ENCODE peak calls at places on chromosomes 1 and 21, in eight cellular contexts. J is HFF-Myc, A is fibroblast of mammary gland, C is tibial nerve, Y is RWPE1, S is fibroblast of pulmonary artery, M is heart right ventricle, U is nephron progenitor cell. O is an unnamed sample.

GRCh38 chr21:42079939-42080787 is 9.0 kb downstream of the UMODL1 start:
- DNase-seq in U (no peak), Y (no peak), J (no peak), A (peak), S (peak), M (no peak), C (no peak), O (peak)

GRCh38 chr1:15851251-15852035 is 3.9 kb downstream of the SPEN start:
- DNase-seq in C (no peak), Y (no peak), A (no peak), J (no peak), S (no peak), M (no peak), U (no peak), O (no peak)

GRCh38 chr1:3314561-3315271 is 139.7 kb upstream of the ARHGEF16 start:
- DNase-seq in S (peak), A (peak), J (peak), U (no peak), C (no peak), M (no peak), Y (no peak), O (peak)

GRCh38 chr1:158146165-158146564 is 34.5 kb upstream of the CD1D start:
- DNase-seq in U (no peak), Y (peak), C (no peak), J (peak), S (peak), M (no peak), A (peak), O (peak)

GRCh38 chr21:38139380-38140168 is 117.2 kb upstream of the KCNJ15 start:
- DNase-seq in A (peak), S (peak), M (no peak), U (no peak), C (no peak), J (no peak), Y (peak), O (peak)

GRCh38 chr1:25531082-25531461 is 12.3 kb upstream of the LDLRAP1 start:
- DNase-seq in A (no peak), S (no peak), U (no peak), M (no peak), C (no peak), Y (no peak), J (no peak), O (no peak)

GRCh38 chr21:44710294-44710665 is 1.1 kb downstream of the TSPEAR start:
- DNase-seq in C (no peak), U (no peak), A (no peak), S (no peak), M (no peak), J (no peak), Y (no peak), O (no peak)

GRCh38 chr1:6136516-6137220 is 43.5 kb downstream of the CHD5 start:
- DNase-seq in U (no peak), M (no peak), J (no peak), A (no peak), S (no peak), Y (no peak), C (no peak), O (no peak)

GRCh38 chr1:248802454-248802853 is 23.3 kb downstream of the SH3BP5L start:
- DNase-seq in Y (no peak), U (no peak), A (no peak), S (no peak), J (no peak), C (no peak), M (no peak), O (no peak)

GRCh38 chr21:38990424-38990794 is 184.7 kb downstream of the ETS2 start:
- DNase-seq in M (no peak), U (peak), S (no peak), C (no peak), A (no peak), Y (no peak), J (no peak), O (no peak)

GRCh38 chr1:191284175-191284574 is 806.5 kb upstream of the BRINP3 start:
- DNase-seq in S (no peak), C (no peak), A (no peak), U (no peak), Y (no peak), M (no peak), J (no peak), O (no peak)

GRCh38 chr1:151716771-151717631 is at the start of gene CELF3:
- DNase-seq in U (peak), S (peak), C (no peak), Y (peak), M (peak), A (no peak), J (no peak), O (no peak)

GRCh38 chr1:227272428-227272827 is 45.9 kb downstream of the CDC42BPA start:
- DNase-seq in U (no peak), C (no peak), M (no peak), A (no peak), J (no peak), S (no peak), Y (no peak), O (no peak)

DNA sequence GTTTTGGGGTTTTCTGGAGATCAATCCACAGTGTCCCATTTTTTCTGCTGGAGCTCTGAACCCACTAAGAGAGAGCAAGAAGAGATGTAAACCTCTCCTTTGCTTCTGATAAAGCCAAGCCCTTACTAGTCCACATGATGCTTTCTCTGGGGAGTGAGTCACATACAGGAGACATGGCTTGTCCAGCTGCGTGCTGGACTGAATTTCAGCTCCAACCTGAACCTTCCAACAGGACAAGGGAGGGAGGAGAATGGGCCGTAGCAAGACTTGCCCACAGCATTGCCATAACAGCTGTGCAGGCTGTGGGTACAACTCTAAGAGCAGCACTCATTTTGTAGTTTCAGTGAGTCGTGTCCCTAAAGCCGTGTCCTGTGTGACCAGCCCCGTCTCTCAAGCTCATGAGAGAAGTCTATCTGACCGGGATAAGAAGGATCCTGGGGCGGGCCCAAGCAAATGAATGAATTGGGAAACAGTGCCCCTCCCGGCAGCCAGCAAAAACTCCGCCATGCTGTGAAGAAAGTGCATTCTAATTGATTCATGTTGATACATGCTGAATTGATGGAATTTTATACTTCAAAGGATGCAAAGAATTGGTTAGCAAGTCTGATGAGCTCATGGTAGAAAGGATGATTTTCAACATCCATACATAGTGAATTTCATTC is 195.2 kb downstream of the GABPA start:
- DNase-seq in J (no peak), C (no peak), M (no peak), Y (peak), A (peak), S (peak), U (no peak), O (peak)
- TF ChIP-seq CTCF in J (no peak), C (no peak), M (no peak), Y (peak), A (no peak), S (no peak), U (no peak), O (peak)

GRCh38 chr1:197213193-197213592 is 54.9 kb upstream of the CRB1 start:
- DNase-seq in A (no peak), J (no peak), M (no peak), S (no peak), C (no peak), Y (no peak), U (no peak), O (no peak)

GRCh38 chr1:197222780-197223179 is 45.3 kb upstream of the CRB1 start:
- DNase-seq in C (no peak), Y (no peak), J (no peak), A (no peak), U (no peak), M (no peak), S (no peak), O (no peak)

GRCh38 chr1:197222025-197222685 is 45.9 kb upstream of the CRB1 start:
- DNase-seq in S (peak), J (no peak), A (no peak), U (no peak), M (no peak), C (no peak), Y (no peak), O (no peak)

GRCh38 chr1:197224160-197224559 is 43.9 kb upstream of the CRB1 start:
- DNase-seq in U (no peak), A (no peak), M (no peak), S (peak), C (no peak), Y (no peak), J (no peak), O (no peak)

GRCh38 chr1:197218857-197219256 is 49.2 kb upstream of the CRB1 start:
- DNase-seq in Y (no peak), M (no peak), J (no peak), A (no peak), C (no peak), S (no peak), U (no peak), O (no peak)
- TF ChIP-seq CTCF in Y (no peak), M (no peak), J (no peak), A (no peak), C (no peak), S (no peak), U (no peak), O (no peak)

GRCh38 chr1:184189361-184189760 is 137.8 kb downstream of the TSEN15 start:
- DNase-seq in J (no peak), S (peak), A (no peak), C (no peak), Y (no peak), M (peak), U (no peak), O (no peak)
- TF ChIP-seq CTCF in J (no peak), S (no peak), A (no peak), C (no peak), Y (no peak), M (no peak), U (no peak), O (no peak)

GRCh38 chr1:234521802-234522185 is 42.8 kb upstream of the TARBP1 start:
- DNase-seq in M (no peak), J (no peak), Y (no peak), U (no peak), S (no peak), A (no peak), C (no peak), O (no peak)

GRCh38 chr1:234520908-234521801 is 42.2 kb upstream of the TARBP1 start:
- DNase-seq in U (no peak), M (no peak), Y (no peak), S (no peak), J (no peak), A (no peak), C (no peak), O (no peak)

GRCh38 chr1:234517087-234517802 is 38.3 kb upstream of the TARBP1 start:
- DNase-seq in A (no peak), M (no peak), U (no peak), C (no peak), Y (no peak), J (no peak), S (no peak), O (no peak)

GRCh38 chr1:234518876-234519275 is 39.9 kb upstream of the TARBP1 start:
- DNase-seq in M (no peak), Y (no peak), J (no peak), A (no peak), C (no peak), S (no peak), U (no peak), O (no peak)

GRCh38 chr1:234519506-234519905 is 40.5 kb upstream of the TARBP1 start:
- DNase-seq in C (no peak), Y (no peak), A (no peak), J (no peak), S (no peak), M (no peak), U (no peak), O (no peak)
- TF ChIP-seq CTCF in C (no peak), Y (no peak), A (no peak), J (no peak), S (no peak), M (no peak), U (no peak), O (no peak)

DNA sequence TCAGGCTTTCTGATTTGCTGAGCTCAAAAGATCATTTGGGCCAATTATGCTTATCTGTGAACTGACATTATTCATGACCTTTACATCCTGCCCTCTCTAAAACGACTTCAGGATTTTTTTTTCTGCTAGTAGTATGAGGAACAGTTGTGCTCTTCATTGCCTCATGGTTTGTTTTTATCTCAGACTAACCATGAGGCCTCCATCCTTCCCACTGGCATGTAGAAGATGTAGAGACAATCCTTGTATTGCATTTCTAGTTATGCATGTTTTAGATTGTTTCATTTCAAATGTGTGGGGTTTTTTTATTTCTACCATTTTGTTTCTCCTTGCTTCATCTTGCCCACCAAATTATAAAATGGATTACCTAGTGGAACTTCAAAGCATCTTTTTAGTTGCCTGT is 82.8 kb upstream of the C1orf87 start:
- DNase-seq in A (no peak), S (no peak), M (no peak), C (no peak), J (no peak), Y (no peak), U (no peak), O (no peak)
- TF ChIP-seq CTCF in A (no peak), S (no peak), M (no peak), C (no peak), J (no peak), Y (no peak), U (no peak), O (no peak)

GRCh38 chr1:38071530-38072266 is 25.1 kb upstream of the POU3F1 start:
- DNase-seq in C (no peak), Y (no peak), A (peak), U (no peak), J (no peak), S (peak), M (no peak), O (peak)
- TF ChIP-seq CTCF in C (no peak), Y (no peak), A (peak), U (no peak), J (peak), S (peak), M (peak), O (peak)

O was measured in astrocyte of the spinal cord.